ENCODE peak calls at places on chromosomes 5 and 9, in seven cellular contexts. M is breast epithelium; N is stimulated activated CD8-positive, alpha-beta memory T cell treated with anti-CD3 and anti-CD28 coated beads, Interleukin-15, amount 100 ng/mL, for 4 hours; E is NCI-H446 treated with DMSO at 0.1 percent for 48 hours; S is activated CD4-positive, CD25-positive, alpha-beta regulatory T cell treated with anti-CD3 and anti-CD28 coated beads, Interleukin-2, amount 50 U/mL, for 72 hours; A is CD4-positive, alpha-beta T cell; O is activated CD8-positive, alpha-beta memory T cell treated with anti-CD3 and anti-CD28 coated beads for 48 hours. V is an unnamed sample.

GRCh38 chr5:90613918-90614504 is 55.4 kb downstream of the ADGRV1 start:
- DNase-seq in M (no peak), N (no peak), E (no peak), S (no peak), A (no peak), O (no peak), V (no peak)

GRCh38 chr9:110126986-110127864 is 80.7 kb downstream of the C9orf152 start:
- DNase-seq in M (no peak), N (no peak), E (no peak), S (no peak), A (no peak), O (no peak), V (no peak)

GRCh38 chr9:120394058-120394669 is 185.8 kb downstream of the CDK5RAP2 start:
- DNase-seq in M (no peak), N (peak), E (no peak), S (no peak), A (peak), O (no peak), V (no peak)

GRCh38 chr9:19231126-19232035 is 888 bp downstream of the DENND4C start:
- DNase-seq in M (no peak), N (no peak), E (no peak), S (no peak), A (no peak), O (no peak), V (no peak)

GRCh38 chr9:35664531-35665470 is at the start of gene ARHGEF39:
- DNase-seq in M (peak), N (no peak), E (peak), S (peak), A (peak), O (peak), V (peak)

GRCh38 chr5:144711172-144711571 is 540.5 kb downstream of the KCTD16 start:
- DNase-seq in M (no peak), N (no peak), E (no peak), S (no peak), A (no peak), O (no peak), V (no peak)

GRCh38 chr5:158995694-158996173 is 104.0 kb downstream of the EBF1 start:
- DNase-seq in M (no peak), N (no peak), E (no peak), S (no peak), A (no peak), O (no peak), V (no peak)

GRCh38 chr5:41406424-41406823 is 104.0 kb downstream of the PLCXD3 start:
- DNase-seq in M (no peak), N (no peak), E (no peak), S (no peak), A (no peak), O (no peak), V (no peak)

GRCh38 chr9:137445275-137445807 is 4.2 kb upstream of the ENTPD8 start:
- DNase-seq in M (peak), N (peak), E (no peak), S (peak), A (peak), O (peak), V (peak)

GRCh38 chr5:73938938-73939320 is 312.9 kb downstream of the ARHGEF28 start:
- DNase-seq in M (no peak), N (no peak), E (no peak), S (no peak), A (no peak), O (no peak), V (no peak)

GRCh38 chr5:104355350-104355749 is 792.8 kb upstream of the NUDT12 start:
- DNase-seq in M (no peak), N (no peak), E (no peak), S (no peak), A (no peak), O (no peak), V (no peak)

GRCh38 chr5:94627191-94627590 is 8.7 kb downstream of the SLF1 start:
- DNase-seq in M (no peak), N (no peak), E (no peak), S (no peak), A (no peak), O (no peak), V (no peak)

GRCh38 chr9:85359161-85359560 is 382.6 kb downstream of the AGTPBP1 start:
- DNase-seq in M (no peak), N (no peak), E (no peak), S (no peak), A (no peak), O (no peak), V (no peak)

GRCh38 chr5:36897616-36898015 is 21.0 kb downstream of the NIPBL start:
- DNase-seq in M (no peak), N (no peak), E (no peak), S (no peak), A (no peak), O (no peak), V (no peak)

GRCh38 chr5:56319281-56320242 is 86.4 kb upstream of the ANKRD55 start:
- DNase-seq in M (no peak), N (no peak), E (peak), S (no peak), A (no peak), O (no peak), V (no peak)

GRCh38 chr5:149924481-149924880 is 20.1 kb downstream of the PDE6A start:
- DNase-seq in M (no peak), N (no peak), E (no peak), S (no peak), A (no peak), O (no peak), V (no peak)

GRCh38 chr5:171418982-171419662 is at the start of gene FGF18:
- DNase-seq in M (no peak), N (peak), E (no peak), S (peak), A (no peak), O (no peak), V (no peak)

GRCh38 chr9:134870311-134870694 is 10.3 kb upstream of the FCN2 start:
- DNase-seq in M (no peak), N (no peak), E (no peak), S (no peak), A (no peak), O (no peak), V (no peak)

GRCh38 chr9:116860509-116861120 is 173.5 kb downstream of the TRIM32 start:
- DNase-seq in M (peak), N (no peak), E (peak), S (peak), A (no peak), O (no peak), V (peak)

GRCh38 chr9:134755221-134755907 is 113.8 kb downstream of the COL5A1 start:
- DNase-seq in M (no peak), N (no peak), E (no peak), S (no peak), A (no peak), O (no peak), V (no peak)

GRCh38 chr5:93611900-93612898 is 29.2 kb downstream of the NR2F1 start:
- DNase-seq in M (no peak), N (no peak), E (no peak), S (no peak), A (no peak), O (no peak), V (no peak)

GRCh38 chr9:123131258-123131657 is 97.8 kb downstream of the GPR21 start:
- DNase-seq in M (no peak), N (no peak), E (no peak), S (no peak), A (no peak), O (no peak), V (no peak)

GRCh38 chr5:43156388-43156787 is 35.6 kb upstream of the NIM1K start:
- DNase-seq in M (no peak), N (no peak), E (no peak), S (no peak), A (no peak), O (no peak), V (no peak)

GRCh38 chr5:126339215-126339805 is 83.9 kb upstream of the GRAMD2B start:
- DNase-seq in M (peak), N (no peak), E (peak), S (peak), A (peak), O (no peak), V (peak)

GRCh38 chr5:96112123-96112670 is 150.5 kb upstream of the ELL2 start:
- DNase-seq in M (no peak), N (no peak), E (no peak), S (no peak), A (no peak), O (no peak), V (no peak)

GRCh38 chr5:79146352-79146751 is 34.7 kb downstream of the BHMT start:
- DNase-seq in M (no peak), N (no peak), E (no peak), S (no peak), A (no peak), O (no peak), V (no peak)

GRCh38 chr9:112015736-112016135 is 119.1 kb downstream of the UGCG start:
- DNase-seq in M (no peak), N (no peak), E (no peak), S (no peak), A (no peak), O (no peak), V (no peak)

GRCh38 chr5:150245111-150245789 is 44.3 kb downstream of the CAMK2A start:
- DNase-seq in M (no peak), N (no peak), E (no peak), S (no peak), A (no peak), O (no peak), V (no peak)